ENCODE peak calls at places on chromosome 21, in five cellular contexts. K is activated T-helper 1 cell treated with anti-CD3 and anti-CD28 coated beads, Interleukin-12 subunit alpha, Interleukin-12 subunit beta, Interleukin-2, Interleukin-4 antibody, amounts not matched to agents 30 ng/mL and 10 ng/mL and 1 ng/mL, durations not matched to agents 14 hours and 24 hours and 36 hours; G is pulmonary artery endothelial cell; I is heart right ventricle; F is NCI-H2171 treated with DMSO at 0.1 percent for 48 hours. W is an unnamed sample.

GRCh38 chr21:46229133-46229922 is 754 bp upstream of the LSS start:
- DNase-seq in K (no peak), G (no peak), I (no peak), F (peak), W (peak)

GRCh38 chr21:45737485-45738166 is 94.1 kb downstream of the PCBP3 start:
- DNase-seq in K (no peak), G (no peak), I (no peak), F (peak), W (no peak)

GRCh38 chr21:17359781-17360180 is 153.1 kb upstream of the CXADR start:
- DNase-seq in K (no peak), G (no peak), I (no peak), F (peak), W (no peak)

GRCh38 chr21:28961927-28962326 is 30.8 kb downstream of the LTN1 start:
- DNase-seq in K (no peak), G (no peak), I (no peak), F (no peak), W (no peak)

GRCh38 chr21:45556302-45556644 is 14.0 kb upstream of the SLC19A1 start:
- DNase-seq in K (no peak), G (no peak), I (no peak), F (no peak), W (no peak)

GRCh38 chr21:38082936-38083335 is 166.7 kb upstream of the KCNJ6 start:
- DNase-seq in K (no peak), G (no peak), I (no peak), F (no peak), W (no peak)

GRCh38 chr21:42666023-42666747 is 12.8 kb downstream of the PDE9A start:
- DNase-seq in K (no peak), G (no peak), I (no peak), F (peak), W (no peak)

GRCh38 chr21:16070207-16070651 is 340.4 kb downstream of the USP25 start:
- DNase-seq in K (no peak), G (no peak), I (no peak), F (no peak), W (no peak)

GRCh38 chr21:45021428-45022347 is 52.7 kb upstream of the ADARB1 start:
- DNase-seq in K (no peak), G (no peak), I (peak), F (no peak), W (no peak)

GRCh38 chr21:39705849-39706248 is 39.1 kb upstream of the IGSF5 start:
- DNase-seq in K (no peak), G (no peak), I (no peak), F (no peak), W (no peak)

GRCh38 chr21:17343055-17343454 is 169.8 kb upstream of the CXADR start:
- DNase-seq in K (no peak), G (no peak), I (no peak), F (no peak), W (no peak)

GRCh38 chr21:15908187-15908586 is 178.4 kb downstream of the USP25 start:
- DNase-seq in K (no peak), G (no peak), I (no peak), F (no peak), W (no peak)

GRCh38 chr21:42677339-42678117 is 24.1 kb downstream of the PDE9A start:
- DNase-seq in K (no peak), G (peak), I (peak), F (no peak), W (peak)

GRCh38 chr21:44434936-44435635 is 20.2 kb upstream of the LRRC3 start:
- DNase-seq in K (no peak), G (no peak), I (no peak), F (no peak), W (no peak)

GRCh38 chr21:35885942-35886541 is 174.3 kb downstream of the SETD4 start:
- DNase-seq in K (no peak), G (no peak), I (no peak), F (no peak), W (no peak)

GRCh38 chr21:25942145-25942544 is 207.4 kb downstream of the GABPA start:
- DNase-seq in K (no peak), G (no peak), I (no peak), F (no peak), W (no peak)

GRCh38 chr21:43854773-43855633 is 10.0 kb upstream of the AGPAT3 start:
- DNase-seq in K (peak), G (no peak), I (no peak), F (peak), W (peak)

GRCh38 chr21:31107151-31107785 is 69.0 kb upstream of the KRTAP19-8 start:
- DNase-seq in K (no peak), G (no peak), I (no peak), F (no peak), W (no peak)

GRCh38 chr21:44618909-44619308 is 7.0 kb downstream of the KRTAP10-8 start:
- DNase-seq in K (peak), G (no peak), I (no peak), F (no peak), W (no peak)

GRCh38 chr21:41857771-41858300 is 21.3 kb downstream of the PRDM15 start:
- DNase-seq in K (no peak), G (no peak), I (no peak), F (no peak), W (no peak)